ENCODE peak calls at places on chromosomes 1 and 21, in seven cellular contexts. N is breast epithelium, W is HAP-1, V is GM23338, Y is body of pancreas, M is lower lobe of right lung, L is PC-3. K is an unnamed sample.

GRCh38 chr1:32464716-32465540 is at the start of gene ZBTB8B:
- DNase-seq in N (peak; percentile 75), W (peak; percentile 96), V (peak; percentile 99), Y (peak; percentile 75), M (peak; percentile 69), L (peak; percentile 83), K (peak; percentile 99)

GRCh38 chr21:27021801-27022200 is 54.9 kb upstream of the ADAMTS5 start:
- DNase-seq in N (no peak), W (no peak), V (no peak), Y (no peak), M (no peak), L (no peak), K (no peak)

GRCh38 chr1:7405844-7406500 is 365.1 kb upstream of the VAMP3 start:
- DNase-seq in N (peak; percentile 12), W (no peak), V (no peak), Y (no peak), M (no peak), L (no peak), K (no peak)

GRCh38 chr1:151334822-151335221 is 7.6 kb upstream of the PI4KB start:
- DNase-seq in N (no peak), W (no peak), V (no peak), Y (no peak), M (no peak), L (no peak), K (no peak)

GRCh38 chr21:34649400-34649799 is 19.4 kb upstream of the CLIC6 start:
- DNase-seq in N (no peak), W (no peak), V (no peak), Y (no peak), M (no peak), L (no peak), K (no peak)

GRCh38 chr1:81733465-81733864 is 67.3 kb upstream of the ADGRL2 start:
- DNase-seq in N (no peak), W (no peak), V (peak; percentile 30), Y (no peak), M (no peak), L (no peak), K (peak; percentile 42)

GRCh38 chr1:3064296-3064850 is 4.6 kb upstream of the PRDM16 start:
- DNase-seq in N (no peak), W (no peak), V (no peak), Y (no peak), M (peak; percentile 43), L (no peak), K (no peak)

GRCh38 chr1:178941261-178941689 is 70.4 kb upstream of the ANGPTL1 start:
- DNase-seq in N (no peak), W (no peak), V (no peak), Y (no peak), M (no peak), L (no peak), K (no peak)

GRCh38 chr1:14894811-14895524 is 258.6 kb upstream of the TMEM51 start:
- DNase-seq in N (peak; percentile 39), W (no peak), V (no peak), Y (peak; percentile 38), M (no peak), L (peak; percentile 67), K (no peak)

GRCh38 chr1:46466477-46467182 is 23.0 kb upstream of the DMBX1 start:
- DNase-seq in N (no peak), W (peak; percentile 90), V (peak; percentile 83), Y (peak; percentile 33), M (no peak), L (no peak), K (peak; percentile 76)

GRCh38 chr1:222787746-222788145 is 27.1 kb upstream of the DISP1 start:
- DNase-seq in N (no peak), W (no peak), V (no peak), Y (no peak), M (no peak), L (no peak), K (no peak)

GRCh38 chr1:65068202-65069011 is 79.6 kb upstream of the AK4 start:
- DNase-seq in N (no peak), W (no peak), V (peak; percentile 33), Y (peak; percentile 24), M (no peak), L (peak; percentile 7), K (no peak)

GRCh38 chr1:93701619-93702018 is 20.0 kb upstream of the BCAR3 start:
- DNase-seq in N (peak; percentile 95), W (no peak), V (no peak), Y (no peak), M (no peak), L (peak; percentile 99), K (no peak)

GRCh38 chr1:185517808-185518419 is 200.9 kb upstream of the IVNS1ABP start:
- DNase-seq in N (no peak), W (no peak), V (peak; percentile 38), Y (no peak), M (no peak), L (no peak), K (no peak)

GRCh38 chr1:231383159-231383855 is 38.8 kb downstream of the EGLN1 start:
- DNase-seq in N (no peak), W (no peak), V (no peak), Y (no peak), M (no peak), L (peak; percentile 41), K (no peak)

GRCh38 chr1:206470692-206471414 is 577 bp downstream of the IKBKE start:
- DNase-seq in N (no peak), W (no peak), V (peak; percentile 73), Y (peak; percentile 26), M (no peak), L (peak; percentile 76), K (peak; percentile 56)

GRCh38 chr1:206468571-206468970 is 1.7 kb upstream of the IKBKE start:
- DNase-seq in N (no peak), W (no peak), V (no peak), Y (no peak), M (no peak), L (peak; percentile 25), K (no peak)

GRCh38 chr1:206467915-206468314 is 2.4 kb upstream of the IKBKE start:
- DNase-seq in N (no peak), W (no peak), V (no peak), Y (no peak), M (peak; percentile 93), L (no peak), K (no peak)

GRCh38 chr1:206469933-206470691 is at the start of gene IKBKE:
- DNase-seq in N (peak; percentile 45), W (peak; percentile 56), V (peak; percentile 81), Y (peak; percentile 55), M (peak; percentile 76), L (peak; percentile 88), K (peak; percentile 43)

GRCh38 chr1:206469411-206469932 is 804 bp upstream of the IKBKE start:
- DNase-seq in N (no peak), W (no peak), V (peak; percentile 9), Y (no peak), M (no peak), L (peak; percentile 68), K (no peak)
- H3K4me3 ChIP-seq in N (no peak overlapping the region), W (no peak overlapping the region), V (no peak overlapping the region), Y (no peak overlapping the region), M (no peak overlapping the region), L (peak overlapping the region; percentile 76), K (peak overlapping the region; percentile 77)

GRCh38 chr1:195529881-195530280 is 1078.4 kb downstream of the KCNT2 start:
- DNase-seq in N (no peak), W (no peak), V (no peak), Y (no peak), M (no peak), L (no peak), K (no peak)

DNA sequence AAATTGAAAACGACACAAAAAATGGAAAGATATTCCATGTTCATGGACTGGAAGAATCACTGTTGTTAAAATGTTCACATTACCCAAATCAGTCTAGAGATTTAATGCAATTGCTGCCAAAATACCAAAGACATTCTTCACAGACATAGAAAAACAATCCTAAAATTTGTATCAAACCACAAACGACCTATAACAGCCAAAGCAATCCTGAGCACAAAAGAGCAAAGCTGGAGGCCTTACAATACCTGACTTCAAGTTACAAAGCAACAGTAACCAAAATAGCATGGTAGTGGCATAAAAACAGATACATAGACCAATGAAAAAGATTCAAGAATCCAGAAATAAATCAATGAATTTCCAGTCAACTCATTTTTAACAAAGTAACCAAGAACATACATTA is 1077.3 kb downstream of the KCNT2 start:
- DNase-seq in N (no peak), W (no peak), V (no peak), Y (no peak), M (no peak), L (no peak), K (no peak)
- H3K4me3 ChIP-seq in N (no peak overlapping the region), W (no peak overlapping the region), V (no peak overlapping the region), Y (no peak overlapping the region), M (no peak overlapping the region), L (no peak overlapping the region), K (no peak overlapping the region)

GRCh38 chr1:50421366-50421748 is 1.9 kb downstream of the DMRTA2 start:
- DNase-seq in N (no peak), W (no peak), V (peak; percentile 55), Y (no peak), M (no peak), L (no peak), K (no peak)

GRCh38 chr1:50421768-50422674 is 1.2 kb downstream of the DMRTA2 start:
- DNase-seq in N (no peak), W (no peak), V (peak; percentile 76), Y (no peak), M (no peak), L (no peak), K (no peak)

GRCh38 chr1:50419907-50420248 is 3.4 kb downstream of the DMRTA2 start:
- DNase-seq in N (no peak), W (no peak), V (no peak), Y (no peak), M (no peak), L (no peak), K (no peak)

GRCh38 chr1:50420283-50420682 is 3.0 kb downstream of the DMRTA2 start:
- DNase-seq in N (no peak), W (no peak), V (peak; percentile 43), Y (no peak), M (no peak), L (no peak), K (no peak)

GRCh38 chr1:50420689-50421365 is 2.4 kb downstream of the DMRTA2 start:
- DNase-seq in N (no peak), W (no peak), V (peak; percentile 72), Y (no peak), M (no peak), L (no peak), K (no peak)
- H3K4me3 ChIP-seq in N (no peak overlapping the region), W (no peak overlapping the region), V (peak overlapping the region; percentile 51), Y (no peak overlapping the region), M (no peak overlapping the region), L (no peak overlapping the region), K (peak overlapping the region; percentile 17)

GRCh38 chr1:204829133-204829532 is 41.5 kb upstream of the NFASC start:
- DNase-seq in N (peak; percentile 26), W (no peak), V (peak; percentile 52), Y (no peak), M (no peak), L (no peak), K (no peak)
- H3K4me3 ChIP-seq in N (peak overlapping the region; percentile 55), W (no peak overlapping the region), V (peak overlapping the region; percentile 63), Y (no peak overlapping the region), M (peak overlapping the region; percentile 42), L (no peak overlapping the region), K (peak overlapping the region; percentile 60)

GRCh38 chr21:17733209-17733608 is 85.9 kb downstream of the C21orf91 start:
- DNase-seq in N (no peak), W (no peak), V (no peak), Y (no peak), M (no peak), L (no peak), K (no peak)
- H3K4me3 ChIP-seq in N (no peak overlapping the region), W (no peak overlapping the region), V (no peak overlapping the region), Y (no peak overlapping the region), M (no peak overlapping the region), L (no peak overlapping the region), K (no peak overlapping the region)